ENCODE peak calls at places on chromosomes 12 and 14, in seven cellular contexts. A is GM04504; Y is NAMALWA; J is NCI-H1417; L is stimulated activated CD4-positive, alpha-beta T cell treated with anti-CD3 and anti-CD28 coated beads, TNF-alpha, amount 100 ng/mL, for 4 hours; C is HFF-Myc; S is mesothelial cell of epicardium. F is an unnamed sample.

GRCh38 chr14:24861083-24861630 is 188.8 kb downstream of the STXBP6 start:
- DNase-seq in L (no peak), J (no peak), Y (no peak), S (no peak), A (no peak), C (no peak), F (no peak)

GRCh38 chr12:45959728-45960127 is 30.6 kb downstream of the SCAF11 start:
- DNase-seq in J (peak), S (no peak), A (no peak), L (no peak), Y (no peak), C (no peak), F (no peak)

GRCh38 chr12:7351177-7351576 is 47.3 kb downstream of the ACSM4 start:
- DNase-seq in A (no peak), Y (no peak), C (no peak), S (no peak), L (no peak), J (no peak), F (no peak)

GRCh38 chr14:105388976-105389375 is 9.4 kb upstream of the TEX22 start:
- DNase-seq in J (no peak), C (no peak), Y (no peak), S (no peak), L (no peak), A (no peak), F (no peak)

GRCh38 chr12:10623131-10623530 is 9.7 kb upstream of the MAGOHB start:
- DNase-seq in L (no peak), C (no peak), S (no peak), Y (no peak), A (no peak), J (no peak), F (no peak)

GRCh38 chr12:125081427-125081826 is 16.2 kb downstream of the AACS start:
- DNase-seq in L (no peak), S (no peak), Y (no peak), A (no peak), J (peak), C (no peak), F (no peak)

GRCh38 chr12:128995619-128996018 is 142.3 kb downstream of the GLT1D1 start:
- DNase-seq in S (no peak), C (no peak), J (no peak), A (no peak), Y (no peak), L (no peak), F (no peak)

GRCh38 chr12:90953956-90954421 is 987 bp downstream of the CCER1 start:
- DNase-seq in S (no peak), A (no peak), Y (peak), J (no peak), L (no peak), C (no peak), F (no peak)

GRCh38 chr14:58969951-58970751 is 218.3 kb upstream of the DAAM1 start:
- DNase-seq in C (peak), Y (no peak), A (no peak), L (no peak), S (no peak), J (no peak), F (no peak)

GRCh38 chr14:45651906-45652305 is 398.9 kb upstream of the MIS18BP1 start:
- DNase-seq in A (no peak), C (no peak), J (no peak), L (no peak), S (no peak), Y (no peak), F (no peak)

GRCh38 chr12:65606008-65606766 is 218.1 kb upstream of the HMGA2 start:
- DNase-seq in Y (no peak), L (no peak), S (no peak), J (no peak), C (no peak), A (no peak), F (no peak)

GRCh38 chr12:125742413-125742812 is 677.2 kb downstream of the AACS start:
- DNase-seq in Y (no peak), A (no peak), L (no peak), C (no peak), S (no peak), J (no peak), F (no peak)

GRCh38 chr14:83905157-83905556 is 1624.8 kb upstream of the FLRT2 start:
- DNase-seq in Y (no peak), C (no peak), A (no peak), L (no peak), S (no peak), J (no peak), F (no peak)

GRCh38 chr12:3803865-3804472 is 51.1 kb upstream of the CRACR2A start:
- DNase-seq in C (peak), Y (peak), S (peak), L (peak), J (peak), A (peak), F (peak)

GRCh38 chr12:76202621-76203020 is 118.1 kb upstream of the NAP1L1 start:
- DNase-seq in C (no peak), Y (no peak), L (no peak), J (no peak), S (no peak), A (no peak), F (no peak)

GRCh38 chr12:64169999-64170398 is 52.1 kb downstream of the KICS2 start:
- DNase-seq in L (no peak), S (no peak), A (no peak), C (no peak), Y (no peak), J (peak), F (no peak)

GRCh38 chr12:132589856-132590255 is 20.5 kb downstream of the LRCOL1 start:
- DNase-seq in Y (no peak), A (no peak), J (no peak), S (no peak), C (no peak), L (no peak), F (no peak)

GRCh38 chr12:57235728-57236131 is 6.2 kb downstream of the SHMT2 start:
- DNase-seq in Y (peak), S (no peak), C (no peak), L (no peak), J (no peak), A (no peak), F (no peak)

GRCh38 chr14:91727121-91727520 is 4.8 kb downstream of the CATSPERB start:
- DNase-seq in A (no peak), J (no peak), Y (no peak), C (no peak), L (no peak), S (no peak), F (no peak)